ENCODE peak calls at places on chromosomes 4 and X, in eight cellular contexts. W is NCI-H460; F is nucleus accumbens; M is EH; Z is hypothalamus; N is naive thymus-derived CD4-positive, alpha-beta T cell; Y is stimulated activated CD4-positive, alpha-beta T cell treated with anti-CD3 and anti-CD28 coated beads, Interleukin-2, amount 100 ng/mL, for 48 hours; K is M059J. J is an unnamed sample.
A peak's percentile ranks its signal among the peaks of the same experiment; 100 is the strongest.

GRCh38 chr4:113907559-113907958 is 71.9 kb downstream of the ARSJ start:
- DNase-seq in F (no peak), Y (no peak), W (no peak), M (no peak), Z (no peak), N (no peak), K (no peak), J (no peak)

GRCh38 chr4:69896530-69897116 is 34.2 kb upstream of the CSN1S1 start:
- DNase-seq in N (no peak), F (no peak), M (no peak), Z (no peak), Y (no peak), K (no peak), W (no peak), J (no peak)

GRCh38 chr4:76265631-76266218 is 14.2 kb downstream of the FAM47E start:
- DNase-seq in M (no peak), Y (no peak), W (no peak), F (no peak), Z (no peak), N (no peak), K (no peak), J (no peak)

GRCh38 chr4:147987252-147987651 is 255.4 kb downstream of the ARHGAP10 start:
- DNase-seq in Y (no peak), N (no peak), W (no peak), F (no peak), Z (no peak), M (no peak), K (no peak), J (no peak)

GRCh38 chr4:85968945-85969830 is 390.7 kb downstream of the MAPK10 start:
- DNase-seq in N (peak; percentile 1), F (no peak), M (peak; percentile 87), W (peak; percentile 31), Y (no peak), K (peak; percentile 82), Z (no peak), J (no peak)

GRCh38 chr4:38663021-38663800 is 788 bp upstream of the KLF3 start:
- DNase-seq in Y (peak; percentile 44), W (no peak), M (no peak), N (no peak), F (peak; percentile 95), K (no peak), Z (no peak), J (peak; percentile 78)

GRCh38 chrX:112851806-112852205 is 11.2 kb upstream of the AMOT start:
- DNase-seq in M (no peak), F (no peak), Y (no peak), N (no peak), W (no peak), K (peak; percentile 66), Z (no peak), J (no peak)

GRCh38 chr4:118918388-118918787 is 29.7 kb downstream of the SYNPO2 start:
- DNase-seq in M (peak; percentile 96), F (no peak), Z (no peak), Y (no peak), N (no peak), K (peak; percentile 88), W (no peak), J (no peak)

GRCh38 chr4:1793496-1793840 is 375 bp downstream of the FGFR3 start:
- DNase-seq in M (peak; percentile 46), W (no peak), F (no peak), Y (peak; percentile 16), K (no peak), N (no peak), Z (no peak), J (no peak)

GRCh38 chr4:2071252-2071911 is 12.3 kb downstream of the NAT8L start:
- DNase-seq in Y (no peak), F (no peak), N (no peak), W (no peak), Z (no peak), M (no peak), K (no peak), J (no peak)

GRCh38 chr4:3792813-3793212 is 26.6 kb downstream of the ADRA2C start:
- DNase-seq in Z (no peak), N (no peak), F (no peak), M (no peak), Y (no peak), W (no peak), K (no peak), J (no peak)

GRCh38 chr4:52037730-52038108 is 380 bp downstream of the SGCB start:
- DNase-seq in N (peak; percentile 17), Z (no peak), Y (peak; percentile 26), W (no peak), K (peak; percentile 24), F (peak; percentile 57), M (peak; percentile 51), J (peak; percentile 41)

GRCh38 chr4:947491-947971 is 15.3 kb downstream of the TMEM175 start:
- DNase-seq in F (no peak), N (no peak), M (no peak), Z (no peak), Y (no peak), W (no peak), K (no peak), J (no peak)

GRCh38 chr4:55345980-55346850 is at the start of gene SRD5A3:
- DNase-seq in M (peak; percentile 84), Z (peak; percentile 32), W (peak; percentile 75), K (peak; percentile 75), Y (peak; percentile 90), F (peak; percentile 80), N (peak; percentile 78), J (peak; percentile 92)

GRCh38 chr4:62135565-62136156 is 935.5 kb downstream of the ADGRL3 start:
- DNase-seq in W (no peak), Z (no peak), M (no peak), Y (no peak), N (no peak), F (no peak), K (no peak), J (no peak)

GRCh38 chrX:124592745-124593144 is 246.4 kb downstream of the SH2D1A start:
- DNase-seq in N (peak; percentile 1), M (no peak), K (no peak), F (no peak), W (no peak), Y (no peak), Z (no peak), J (no peak)

GRCh38 chr4:115028682-115029385 is 84.6 kb downstream of the NDST4 start:
- DNase-seq in M (no peak), K (no peak), N (no peak), Z (no peak), W (no peak), Y (no peak), F (no peak), J (no peak)

GRCh38 chr4:95428216-95429085 is 120.3 kb downstream of the UNC5C start:
- DNase-seq in Y (no peak), M (no peak), N (no peak), F (no peak), Z (no peak), W (no peak), K (no peak), J (no peak)